ENCODE peak calls at places on chromosomes 3 and 15, in five cellular contexts. F is aorta, B is endothelial cell, I is left lung, C is skeletal muscle cell. K is an unnamed sample.

GRCh38 chr3:181384970-181385369 is 326.8 kb upstream of the SOX2 start:
- DNase-seq in F (no peak), B (no peak), I (no peak), C (no peak), K (no peak)

GRCh38 chr3:125165189-125165947 is 47.2 kb downstream of the SLC12A8 start:
- DNase-seq in F (no peak), B (peak), I (no peak), C (no peak), K (no peak)

GRCh38 chr15:64843996-64844395 is 2.3 kb downstream of the PLEKHO2 start:
- DNase-seq in F (no peak), B (no peak), I (peak), C (no peak), K (no peak)

GRCh38 chr15:64898406-64898805 is 13.3 kb upstream of the ANKDD1A start:
- DNase-seq in F (no peak), B (no peak), I (no peak), C (no peak), K (no peak)

GRCh38 chr3:10395196-10395595 is 74.3 kb upstream of the SEC13 start:
- DNase-seq in F (no peak), B (no peak), I (no peak), C (no peak), K (no peak)

GRCh38 chr15:85706779-85707518 is 87.8 kb downstream of the KLHL25 start:
- DNase-seq in F (no peak), B (no peak), I (no peak), C (peak), K (no peak)

GRCh38 chr3:66625464-66626216 is 124.8 kb upstream of the LRIG1 start:
- DNase-seq in F (no peak), B (no peak), I (no peak), C (no peak), K (no peak)

GRCh38 chr15:47945869-47946666 is 174.7 kb upstream of the SLC24A5 start:
- DNase-seq in F (no peak), B (no peak), I (no peak), C (no peak), K (no peak)

GRCh38 chr3:186502138-186502941 is 41.8 kb downstream of the CRYGS start:
- DNase-seq in F (no peak), B (no peak), I (no peak), C (no peak), K (no peak)

GRCh38 chr3:139491966-139492365 is 15.7 kb upstream of the RBP2 start:
- DNase-seq in F (no peak), B (no peak), I (no peak), C (no peak), K (peak)

GRCh38 chr3:123919353-123919752 is 35.2 kb upstream of the MYLK start:
- DNase-seq in F (no peak), B (no peak), I (peak), C (no peak), K (no peak)

GRCh38 chr15:85702321-85703230 is 92.1 kb downstream of the KLHL25 start:
- DNase-seq in F (no peak), B (no peak), I (no peak), C (peak), K (no peak)

GRCh38 chr3:160265088-160265487 is 39.9 kb downstream of the C3orf80 start:
- DNase-seq in F (no peak), B (no peak), I (no peak), C (no peak), K (no peak)

GRCh38 chr15:101489633-101490407 is at the start of gene PCSK6:
- DNase-seq in F (no peak), B (no peak), I (no peak), C (no peak), K (peak)

GRCh38 chr15:75945953-75946352 is 42.3 kb downstream of the FBXO22 start:
- DNase-seq in F (no peak), B (no peak), I (no peak), C (peak), K (no peak)

GRCh38 chr15:25807063-25807462 is 56.1 kb downstream of the ATP10A start:
- DNase-seq in F (peak), B (no peak), I (no peak), C (no peak), K (no peak)

GRCh38 chr15:56524915-56525314 is 60.0 kb upstream of the MNS1 start:
- DNase-seq in F (no peak), B (no peak), I (no peak), C (peak), K (no peak)

GRCh38 chr3:173843060-173843459 is 445.5 kb downstream of the NLGN1 start:
- DNase-seq in F (no peak), B (no peak), I (no peak), C (no peak), K (no peak)

GRCh38 chr3:134342269-134342668 is 32.0 kb downstream of the AMOTL2 start:
- DNase-seq in F (peak), B (no peak), I (no peak), C (no peak), K (no peak)

GRCh38 chr3:15636028-15636709 is 34.6 kb downstream of the BTD start:
- DNase-seq in F (no peak), B (peak), I (no peak), C (peak), K (no peak)

GRCh38 chr3:104198136-104198535 is 1168.6 kb upstream of the ALCAM start:
- DNase-seq in F (no peak), B (no peak), I (no peak), C (no peak), K (no peak)

GRCh38 chr3:178419078-178419477 is 117.2 kb upstream of the KCNMB2 start:
- DNase-seq in F (no peak), B (no peak), I (no peak), C (no peak), K (peak)

GRCh38 chr15:70195808-70196304 is 98.1 kb upstream of the TLE3 start:
- DNase-seq in F (peak), B (no peak), I (no peak), C (peak), K (no peak)

GRCh38 chr3:138114988-138115971 is at the start of gene DZIP1L:
- DNase-seq in F (peak), B (peak), I (peak), C (no peak), K (peak)

GRCh38 chr3:196868297-196868661 is 559 bp downstream of the SENP5 start:
- DNase-seq in F (peak), B (peak), I (no peak), C (no peak), K (peak)

GRCh38 chr3:41199866-41200668 is 762 bp downstream of the CTNNB1 start:
- DNase-seq in F (no peak), B (no peak), I (no peak), C (no peak), K (no peak)

GRCh38 chr3:183824761-183825379 is 507 bp downstream of the MAP6D1 start:
- DNase-seq in F (no peak), B (no peak), I (no peak), C (no peak), K (peak)

GRCh38 chr15:66369773-66370651 is 13.5 kb upstream of the TIPIN start:
- DNase-seq in F (no peak), B (peak), I (no peak), C (peak), K (peak)

GRCh38 chr3:160092760-160093159 is 104.1 kb downstream of the IL12A start:
- DNase-seq in F (no peak), B (no peak), I (no peak), C (no peak), K (no peak)

GRCh38 chr3:97971679-97972567 is at the start of gene RIOX2:
- DNase-seq in F (peak), B (peak), I (peak), C (no peak), K (peak)

GRCh38 chr15:24823473-24823872 is 131.3 kb upstream of the SNRPN start:
- DNase-seq in F (no peak), B (peak), I (no peak), C (no peak), K (no peak)

K was measured in COR-L47.